ENCODE peak calls at places on chromosome 7, in nine cellular contexts. Y is substantia nigra; S is PC-9; F is adrenal gland; U is caudate nucleus; A is upper lobe of right lung; D is CD4-positive, CD25-positive, alpha-beta regulatory T cell; W is OCI-LY7; K is AG04450. O is an unnamed sample.

GRCh38 chr7:35253182-35253679 is 669 bp downstream of the TBX20 start:
- DNase-seq in W (peak; percentile 41), K (no peak), S (no peak), F (no peak), A (no peak), D (no peak), Y (no peak), U (no peak), O (no peak)

GRCh38 chr7:93945083-93945482 is 23.5 kb downstream of the GNG11 start:
- DNase-seq in Y (no peak), F (no peak), W (no peak), D (no peak), S (no peak), A (no peak), U (no peak), K (no peak), O (no peak)

GRCh38 chr7:137443616-137444015 is 100.1 kb upstream of the PTN start:
- DNase-seq in S (no peak), Y (no peak), U (no peak), W (no peak), D (no peak), A (no peak), F (no peak), K (no peak), O (no peak)

GRCh38 chr7:116569737-116570136 is 44.9 kb downstream of the CAV1 start:
- DNase-seq in A (no peak), S (no peak), W (no peak), D (no peak), K (peak; percentile 67), F (no peak), Y (no peak), U (no peak), O (peak; percentile 63)

GRCh38 chr7:28269700-28270361 is 89.2 kb upstream of the JAZF1 start:
- DNase-seq in F (no peak), Y (no peak), U (no peak), D (no peak), K (no peak), S (no peak), A (no peak), W (peak; percentile 25), O (no peak)

GRCh38 chr7:76069238-76069638 is 21.3 kb downstream of the MDH2 start:
- DNase-seq in S (peak; percentile 93), Y (no peak), K (peak; percentile 88), D (no peak), U (no peak), W (no peak), F (peak; percentile 94), A (peak; percentile 82), O (peak; percentile 87)

GRCh38 chr7:155637155-155637554 is 7.3 kb upstream of the RBM33 start:
- DNase-seq in F (no peak), K (no peak), A (no peak), U (no peak), W (no peak), D (no peak), S (no peak), Y (no peak), O (no peak)

GRCh38 chr7:50299163-50299562 is 5.4 kb upstream of the IKZF1 start:
- DNase-seq in Y (no peak), F (no peak), S (no peak), D (no peak), K (no peak), W (no peak), A (no peak), U (no peak), O (no peak)

GRCh38 chr7:34652784-34653183 is 5.2 kb upstream of the NPSR1 start:
- DNase-seq in K (no peak), W (no peak), A (no peak), U (no peak), Y (no peak), F (no peak), D (no peak), S (no peak), O (no peak)

GRCh38 chr7:26078437-26079362 is 73.3 kb upstream of the NFE2L3 start:
- DNase-seq in F (peak; percentile 79), K (no peak), W (peak; percentile 51), A (peak; percentile 81), S (no peak), D (peak; percentile 63), Y (peak; percentile 67), U (no peak), O (no peak)

GRCh38 chr7:39811161-39811614 is 138.9 kb upstream of the CDK13 start:
- DNase-seq in U (no peak), S (peak; percentile 56), W (no peak), Y (no peak), A (no peak), F (no peak), D (no peak), K (no peak), O (peak; percentile 49)

GRCh38 chr7:124364283-124364682 is 331.4 kb upstream of the TMEM229A start:
- DNase-seq in U (no peak), A (no peak), F (no peak), K (no peak), S (no peak), W (no peak), Y (no peak), D (no peak), O (no peak)

GRCh38 chr7:83166781-83167180 is 4.1 kb upstream of the PCLO start:
- DNase-seq in S (no peak), U (no peak), Y (no peak), W (no peak), K (no peak), F (no peak), A (no peak), D (no peak), O (no peak)

GRCh38 chr7:27873981-27874957 is 134.3 kb downstream of the TAX1BP1 start:
- DNase-seq in D (no peak), Y (peak; percentile 75), W (no peak), F (peak; percentile 93), U (peak; percentile 47), A (peak; percentile 77), S (peak; percentile 35), K (no peak), O (no peak)

GRCh38 chr7:132919776-132920175 is 162.1 kb downstream of the CHCHD3 start:
- DNase-seq in K (no peak), W (no peak), D (no peak), Y (no peak), A (no peak), F (no peak), S (no peak), U (no peak), O (no peak)

GRCh38 chr7:129605038-129605437 is 6.5 kb upstream of the NRF1 start:
- DNase-seq in Y (no peak), F (no peak), U (no peak), W (no peak), D (no peak), A (no peak), S (no peak), K (no peak), O (no peak)

GRCh38 chr7:87213801-87214200 is 5.7 kb downstream of the TMEM243 start:
- DNase-seq in Y (no peak), U (no peak), W (no peak), K (no peak), F (no peak), D (no peak), S (no peak), A (no peak), O (no peak)

GRCh38 chr7:30740417-30741181 is 11.3 kb upstream of the INMT start:
- DNase-seq in U (peak; percentile 47), W (peak; percentile 60), Y (peak; percentile 59), A (peak; percentile 86), F (peak; percentile 89), D (peak; percentile 57), S (peak; percentile 63), K (peak; percentile 23), O (no peak)

GRCh38 chr7:137753067-137753466 is 93.7 kb downstream of the DGKI start:
- DNase-seq in A (no peak), W (no peak), F (no peak), K (no peak), Y (no peak), S (no peak), U (no peak), D (no peak), O (no peak)

GRCh38 chr7:101941481-101942383 is 124.3 kb downstream of the CUX1 start:
- DNase-seq in K (no peak), F (no peak), D (no peak), U (no peak), Y (no peak), S (peak; percentile 89), W (no peak), A (peak; percentile 5), O (peak; percentile 71)
- H3K27ac ChIP-seq in K (peak overlapping the region; percentile 39), F (no peak overlapping the region), D (no peak overlapping the region), U (peak overlapping the region; percentile 34), Y (no peak overlapping the region), S (peak overlapping the region; percentile 84), W (peak overlapping the region; percentile 72), A (peak overlapping the region; percentile 14), O (peak overlapping the region; percentile 46)

DNA sequence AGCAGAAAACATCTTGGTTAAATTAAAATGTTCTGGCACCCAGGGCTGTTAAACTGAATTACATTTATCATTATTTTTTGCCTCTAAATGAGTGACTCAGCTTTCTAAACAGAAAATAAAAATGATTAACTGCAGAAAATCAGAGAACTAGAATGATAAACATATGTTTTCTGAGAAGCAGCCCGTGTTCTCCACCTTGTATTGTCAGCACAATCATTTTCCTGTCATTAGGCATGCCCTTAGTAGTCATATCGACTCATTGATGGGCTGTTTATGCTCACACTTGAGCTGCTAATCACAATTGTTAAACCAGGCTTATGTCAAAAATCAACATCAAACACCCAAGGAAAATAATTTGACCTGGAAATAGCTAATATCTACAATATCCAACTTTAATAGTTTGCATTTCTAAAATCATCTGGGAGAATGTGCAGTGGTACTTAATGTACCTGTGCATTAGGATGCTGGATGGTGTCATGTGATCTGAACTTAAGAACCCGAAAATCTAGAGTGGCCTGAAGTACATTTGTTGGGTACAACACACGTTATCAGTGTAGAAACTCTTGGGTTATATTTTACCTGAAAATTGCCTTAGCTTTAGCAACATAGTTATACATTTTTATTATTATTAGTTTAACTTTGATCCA is 2.3 kb downstream of the MDFIC start:
- DNase-seq in U (no peak), D (no peak), S (no peak), W (no peak), A (no peak), F (no peak), Y (no peak), K (no peak), O (no peak)
- H3K27ac ChIP-seq in U (no peak overlapping the region), D (peak overlapping the region; percentile 90), S (peak overlapping the region; percentile 55), W (no peak overlapping the region), A (peak overlapping the region; percentile 92), F (peak overlapping the region; percentile 86), Y (no peak overlapping the region), K (no peak overlapping the region), O (peak overlapping the region; percentile 40)

DNA sequence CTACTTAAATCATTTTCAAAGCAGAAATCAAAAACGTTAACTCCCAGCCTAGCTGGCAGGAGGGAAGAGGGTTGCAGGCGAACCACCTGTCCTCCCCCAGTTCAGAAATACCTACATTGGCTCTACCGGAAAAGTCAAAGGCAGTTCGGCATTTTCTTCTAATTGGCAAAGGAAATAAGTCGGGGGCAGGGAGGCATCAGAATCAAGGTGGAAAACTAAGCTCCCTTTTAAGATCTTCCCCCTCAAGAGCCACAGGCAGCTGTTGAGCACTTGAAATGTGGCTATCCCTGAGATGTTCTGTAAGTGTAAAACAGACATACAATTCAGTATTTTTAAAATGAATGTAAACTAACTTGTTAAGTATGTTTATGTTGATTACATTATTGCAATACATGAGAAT is 957 bp upstream of the ELMO1 start:
- DNase-seq in K (no peak), W (no peak), D (no peak), A (no peak), U (no peak), F (no peak), Y (no peak), S (no peak), O (no peak)
- H3K27ac ChIP-seq in K (no peak overlapping the region), W (no peak overlapping the region), D (peak overlapping the region; percentile 75), A (peak overlapping the region; percentile 96), U (peak overlapping the region; percentile 94), F (no peak overlapping the region), Y (peak overlapping the region; percentile 98), S (no peak overlapping the region), O (no peak overlapping the region)

GRCh38 chr7:99975782-99976521 is at the start of gene AZGP1:
- DNase-seq in F (no peak), K (no peak), A (peak; percentile 53), Y (no peak), W (peak; percentile 38), U (no peak), S (no peak), D (no peak), O (no peak)
- H3K27ac ChIP-seq in F (no peak within 1 kb of the TSS), K (no peak within 1 kb of the TSS), A (no peak within 1 kb of the TSS), Y (peak within 1 kb of the TSS; percentile 64), W (no peak within 1 kb of the TSS), U (peak within 1 kb of the TSS; percentile 31), S (no peak within 1 kb of the TSS), D (no peak within 1 kb of the TSS), O (no peak within 1 kb of the TSS)